ENCODE peak calls at places on chromosomes 7 and 10, in nine cellular contexts. G is activated CD4-positive, alpha-beta T cell treated with anti-CD3 and anti-CD28 coated beads, Interleukin-2, amount 50 U/mL, for 48 hours; F is cardiac fibroblast; A is GM03348; J is hepatic stellate cell; X is T-cell; U is nucleus accumbens; T is LoVo; K is anterior cingulate cortex. B is an unnamed sample.
A peak's percentile ranks its signal among the peaks of the same experiment; 100 is the strongest.

GRCh38 chr10:8910314-8910713 is 855.8 kb downstream of the GATA3 start:
- DNase-seq in G (no peak), F (no peak), A (no peak), J (no peak), X (no peak), U (no peak), T (no peak), K (no peak), B (no peak)

GRCh38 chr7:29556405-29557195 is 7.0 kb upstream of the PRR15 start:
- DNase-seq in G (no peak), F (no peak), A (no peak), J (no peak), X (no peak), U (no peak), T (no peak), K (no peak), B (no peak)

GRCh38 chr7:8260871-8261707 is 878 bp downstream of the ICA1 start:
- DNase-seq in G (peak; percentile 38), F (no peak), A (peak; percentile 23), J (peak; percentile 8), X (peak; percentile 0), U (peak; percentile 44), T (peak; percentile 90), K (peak; percentile 32), B (no peak)

GRCh38 chr10:72038458-72039001 is 49.8 kb downstream of the SPOCK2 start:
- DNase-seq in G (no peak), F (peak; percentile 23), A (peak; percentile 88), J (peak; percentile 47), X (no peak), U (no peak), T (no peak), K (no peak), B (no peak)

GRCh38 chr10:58326967-58327381 is 7.8 kb upstream of the UBE2D1 start:
- DNase-seq in G (no peak), F (peak; percentile 69), A (peak; percentile 79), J (peak; percentile 13), X (no peak), U (no peak), T (no peak), K (no peak), B (no peak)

GRCh38 chr7:159093351-159093971 is 51.2 kb downstream of the VIPR2 start:
- DNase-seq in G (no peak), F (no peak), A (no peak), J (no peak), X (no peak), U (no peak), T (no peak), K (no peak), B (no peak)

GRCh38 chr7:66306243-66306642 is 101.1 kb downstream of the TPST1 start:
- DNase-seq in G (no peak), F (no peak), A (no peak), J (no peak), X (no peak), U (no peak), T (peak; percentile 37), K (no peak), B (no peak)

GRCh38 chr7:97064972-97065587 is 40.4 kb upstream of the DLX5 start:
- DNase-seq in G (no peak), F (peak; percentile 69), A (peak; percentile 79), J (peak; percentile 40), X (no peak), U (no peak), T (peak; percentile 68), K (no peak), B (peak; percentile 38)

GRCh38 chr7:71454981-71455380 is 323.0 kb downstream of the GALNT17 start:
- DNase-seq in G (no peak), F (no peak), A (no peak), J (no peak), X (no peak), U (no peak), T (no peak), K (no peak), B (no peak)

GRCh38 chr7:47283497-47284131 is 298.3 kb downstream of the TNS3 start:
- DNase-seq in G (no peak), F (no peak), A (no peak), J (no peak), X (no peak), U (no peak), T (peak; percentile 79), K (no peak), B (no peak)

GRCh38 chr7:87354749-87355148 is 9.3 kb downstream of the CROT start:
- DNase-seq in G (no peak), F (peak; percentile 41), A (no peak), J (no peak), X (no peak), U (no peak), T (no peak), K (no peak), B (peak; percentile 29)

GRCh38 chr7:2255145-2256139 is 13.4 kb downstream of the NUDT1 start:
- DNase-seq in G (no peak), F (no peak), A (no peak), J (no peak), X (no peak), U (no peak), T (peak; percentile 34), K (no peak), B (no peak)

GRCh38 chr7:102395620-102395957 is 574 bp upstream of the PRKRIP1 start:
- DNase-seq in G (no peak), F (peak; percentile 34), A (peak; percentile 13), J (no peak), X (no peak), U (no peak), T (no peak), K (no peak), B (no peak)

GRCh38 chr10:88392222-88392621 is 190.9 kb downstream of the RNLS start:
- DNase-seq in G (no peak), F (no peak), A (no peak), J (no peak), X (no peak), U (no peak), T (no peak), K (no peak), B (no peak)

GRCh38 chr10:50622497-50623298 is 1.1 kb downstream of the SGMS1 start:
- DNase-seq in G (peak; percentile 36), F (peak; percentile 53), A (peak; percentile 53), J (peak; percentile 65), X (peak; percentile 29), U (peak; percentile 58), T (peak; percentile 7), K (peak; percentile 13), B (no peak)

GRCh38 chr10:63241898-63242297 is 108.8 kb downstream of the NRBF2 start:
- DNase-seq in G (no peak), F (no peak), A (no peak), J (no peak), X (no peak), U (no peak), T (no peak), K (no peak), B (no peak)

GRCh38 chr7:151992375-151992774 is 33.1 kb upstream of the GALNT11 start:
- DNase-seq in G (peak; percentile 40), F (peak; percentile 15), A (peak; percentile 41), J (peak; percentile 17), X (peak; percentile 41), U (no peak), T (peak; percentile 74), K (peak; percentile 54), B (peak; percentile 9)

GRCh38 chr7:79302281-79302680 is 151.2 kb downstream of the MAGI2 start:
- DNase-seq in G (no peak), F (no peak), A (no peak), J (no peak), X (no peak), U (no peak), T (no peak), K (no peak), B (no peak)

GRCh38 chr7:151313857-151314256 is 27.8 kb upstream of the NUB1 start:
- DNase-seq in G (peak; percentile 11), F (peak; percentile 39), A (peak; percentile 77), J (peak; percentile 41), X (no peak), U (peak; percentile 1), T (no peak), K (peak; percentile 29), B (no peak)

GRCh38 chr10:78272329-78272728 is 238.7 kb downstream of the RPS24 start:
- DNase-seq in G (no peak), F (no peak), A (no peak), J (no peak), X (no peak), U (no peak), T (no peak), K (no peak), B (no peak)

GRCh38 chr7:149500201-149500600 is 2.6 kb upstream of the ZNF746 start:
- DNase-seq in G (no peak), F (no peak), A (no peak), J (no peak), X (no peak), U (no peak), T (no peak), K (no peak), B (no peak)

GRCh38 chr7:24757799-24758275 is 573 bp upstream of the GSDME start:
- DNase-seq in G (no peak), F (peak; percentile 50), A (peak; percentile 65), J (peak; percentile 37), X (no peak), U (no peak), T (no peak), K (no peak), B (no peak)

GRCh38 chr7:124553485-124553884 is 212.1 kb downstream of the GPR37 start:
- DNase-seq in G (no peak), F (no peak), A (no peak), J (no peak), X (no peak), U (no peak), T (no peak), K (no peak), B (no peak)

GRCh38 chr7:134648456-134648855 is 1.8 kb downstream of the BPGM start:
- DNase-seq in G (no peak), F (no peak), A (no peak), J (no peak), X (no peak), U (no peak), T (no peak), K (no peak), B (no peak)

GRCh38 chr10:70000262-70000661 is 52.4 kb upstream of the MACROH2A2 start:
- DNase-seq in G (no peak), F (no peak), A (no peak), J (no peak), X (no peak), U (no peak), T (no peak), K (no peak), B (no peak)

GRCh38 chr10:130234171-130234965 is 98.2 kb downstream of the GLRX3 start:
- DNase-seq in G (no peak), F (no peak), A (no peak), J (no peak), X (no peak), U (no peak), T (no peak), K (no peak), B (no peak)

GRCh38 chr7:112162161-112163020 is 43.8 kb downstream of the DOCK4 start:
- DNase-seq in G (no peak), F (peak; percentile 68), A (no peak), J (peak; percentile 21), X (no peak), U (peak; percentile 70), T (no peak), K (peak; percentile 89), B (no peak)

GRCh38 chr10:110509560-110509959 is 11.9 kb downstream of the DUSP5 start:
- DNase-seq in G (no peak), F (peak; percentile 6), A (no peak), J (no peak), X (no peak), U (no peak), T (no peak), K (no peak), B (no peak)

GRCh38 chr10:6009159-6009558 is 31.8 kb upstream of the IL15RA start:
- DNase-seq in G (no peak), F (peak; percentile 87), A (peak; percentile 74), J (peak; percentile 24), X (no peak), U (no peak), T (no peak), K (no peak), B (no peak)